ENCODE peak calls at places on chromosomes 6 and 20, in six cellular contexts. One of them, this sample, is unnamed.

GRCh38 chr6:138485005-138485545 is 14.2 kb downstream of the NHSL1 start:
- DNase-seq in mesendoderm: peak
- DNase-seq in thoracic aorta: no peak
- DNase-seq in MCF 10A: no peak
- DNase-seq in dermis blood vessel endothelial cell: no peak
- DNase-seq in left colon: no peak
- DNase-seq in this sample: no peak

GRCh38 chr20:24650091-24650490 is 180.7 kb downstream of the SYNDIG1 start:
- DNase-seq in mesendoderm: no peak
- DNase-seq in thoracic aorta: peak
- DNase-seq in MCF 10A: no peak
- DNase-seq in dermis blood vessel endothelial cell: no peak
- DNase-seq in left colon: no peak
- DNase-seq in this sample: no peak

GRCh38 chr20:36062799-36063198 is 91.7 kb upstream of the EPB41L1 start:
- DNase-seq in mesendoderm: no peak
- DNase-seq in thoracic aorta: no peak
- DNase-seq in MCF 10A: no peak
- DNase-seq in dermis blood vessel endothelial cell: no peak
- DNase-seq in left colon: no peak
- DNase-seq in this sample: no peak

GRCh38 chr20:36209921-36210320 is 26.4 kb upstream of the AAR2 start:
- DNase-seq in mesendoderm: no peak
- DNase-seq in thoracic aorta: no peak
- DNase-seq in MCF 10A: no peak
- DNase-seq in dermis blood vessel endothelial cell: no peak
- DNase-seq in left colon: no peak
- DNase-seq in this sample: no peak

GRCh38 chr6:7153807-7154206 is 46.0 kb downstream of the RREB1 start:
- DNase-seq in mesendoderm: no peak
- DNase-seq in thoracic aorta: no peak
- DNase-seq in MCF 10A: no peak
- DNase-seq in dermis blood vessel endothelial cell: no peak
- DNase-seq in left colon: no peak
- DNase-seq in this sample: peak

GRCh38 chr6:136719280-136720044 is 72.8 kb downstream of the MAP3K5 start:
- DNase-seq in mesendoderm: no peak
- DNase-seq in thoracic aorta: no peak
- DNase-seq in MCF 10A: no peak
- DNase-seq in dermis blood vessel endothelial cell: no peak
- DNase-seq in left colon: no peak
- DNase-seq in this sample: no peak

GRCh38 chr20:17541596-17541995 is 10.4 kb upstream of the BFSP1 start:
- DNase-seq in mesendoderm: no peak
- DNase-seq in thoracic aorta: no peak
- DNase-seq in MCF 10A: no peak
- DNase-seq in dermis blood vessel endothelial cell: no peak
- DNase-seq in left colon: no peak
- DNase-seq in this sample: no peak

GRCh38 chr6:166813461-166813860 is 142.9 kb downstream of the RNASET2 start:
- DNase-seq in mesendoderm: no peak
- DNase-seq in thoracic aorta: no peak
- DNase-seq in MCF 10A: no peak
- DNase-seq in dermis blood vessel endothelial cell: no peak
- DNase-seq in left colon: no peak
- DNase-seq in this sample: no peak

GRCh38 chr6:115000736-115001135 is 657.9 kb upstream of the HS3ST5 start:
- DNase-seq in mesendoderm: no peak
- DNase-seq in thoracic aorta: no peak
- DNase-seq in MCF 10A: no peak
- DNase-seq in dermis blood vessel endothelial cell: no peak
- DNase-seq in left colon: no peak
- DNase-seq in this sample: no peak

GRCh38 chr20:4775322-4776078 is 53.8 kb downstream of the PRND start:
- DNase-seq in mesendoderm: no peak
- DNase-seq in thoracic aorta: no peak
- DNase-seq in MCF 10A: no peak
- DNase-seq in dermis blood vessel endothelial cell: no peak
- DNase-seq in left colon: no peak
- DNase-seq in this sample: no peak

GRCh38 chr6:134145786-134146185 is 93.4 kb upstream of the SLC2A12 start:
- DNase-seq in mesendoderm: peak
- DNase-seq in thoracic aorta: no peak
- DNase-seq in MCF 10A: no peak
- DNase-seq in dermis blood vessel endothelial cell: no peak
- DNase-seq in left colon: no peak
- DNase-seq in this sample: no peak

GRCh38 chr6:90156861-90157260 is 139.8 kb downstream of the BACH2 start:
- DNase-seq in mesendoderm: no peak
- DNase-seq in thoracic aorta: no peak
- DNase-seq in MCF 10A: peak
- DNase-seq in dermis blood vessel endothelial cell: no peak
- DNase-seq in left colon: no peak
- DNase-seq in this sample: no peak

GRCh38 chr6:118724211-118724610 is 72.8 kb upstream of the CEP85L start:
- DNase-seq in mesendoderm: no peak
- DNase-seq in thoracic aorta: no peak
- DNase-seq in MCF 10A: peak
- DNase-seq in dermis blood vessel endothelial cell: no peak
- DNase-seq in left colon: no peak
- DNase-seq in this sample: no peak

GRCh38 chr6:25296980-25297379 is 17.8 kb downstream of the CARMIL1 start:
- DNase-seq in mesendoderm: no peak
- DNase-seq in thoracic aorta: no peak
- DNase-seq in MCF 10A: no peak
- DNase-seq in dermis blood vessel endothelial cell: no peak
- DNase-seq in left colon: no peak
- DNase-seq in this sample: no peak

GRCh38 chr20:61796738-61797137 is 268.9 kb downstream of the TAF4 start:
- DNase-seq in mesendoderm: no peak
- DNase-seq in thoracic aorta: no peak
- DNase-seq in MCF 10A: no peak
- DNase-seq in dermis blood vessel endothelial cell: no peak
- DNase-seq in left colon: no peak
- DNase-seq in this sample: no peak

GRCh38 chr6:166705070-166705469 is 78.0 kb upstream of the RPS6KA2 start:
- DNase-seq in mesendoderm: no peak
- DNase-seq in thoracic aorta: no peak
- DNase-seq in MCF 10A: no peak
- DNase-seq in dermis blood vessel endothelial cell: no peak
- DNase-seq in left colon: no peak
- DNase-seq in this sample: peak

GRCh38 chr20:21719592-21720214 is 14.2 kb downstream of the PAX1 start:
- DNase-seq in mesendoderm: no peak
- DNase-seq in thoracic aorta: no peak
- DNase-seq in MCF 10A: peak
- DNase-seq in dermis blood vessel endothelial cell: peak
- DNase-seq in left colon: no peak
- DNase-seq in this sample: peak

GRCh38 chr6:16236648-16237199 is 1.7 kb upstream of the GMPR start:
- DNase-seq in mesendoderm: no peak
- DNase-seq in thoracic aorta: no peak
- DNase-seq in MCF 10A: peak
- DNase-seq in dermis blood vessel endothelial cell: peak
- DNase-seq in left colon: peak
- DNase-seq in this sample: no peak

GRCh38 chr20:43681991-43682410 is 15.1 kb downstream of the MYBL2 start:
- DNase-seq in mesendoderm: no peak
- DNase-seq in thoracic aorta: no peak
- DNase-seq in MCF 10A: no peak
- DNase-seq in dermis blood vessel endothelial cell: no peak
- DNase-seq in left colon: peak
- DNase-seq in this sample: no peak

GRCh38 chr20:51043811-51044210 is 20.9 kb upstream of the KCNG1 start:
- DNase-seq in mesendoderm: no peak
- DNase-seq in thoracic aorta: no peak
- DNase-seq in MCF 10A: no peak
- DNase-seq in dermis blood vessel endothelial cell: no peak
- DNase-seq in left colon: no peak
- DNase-seq in this sample: no peak

GRCh38 chr6:149335924-149336323 is 18.4 kb downstream of the TAB2 start:
- DNase-seq in mesendoderm: no peak
- DNase-seq in thoracic aorta: no peak
- DNase-seq in MCF 10A: peak
- DNase-seq in dermis blood vessel endothelial cell: peak
- DNase-seq in left colon: no peak
- DNase-seq in this sample: no peak

GRCh38 chr20:35329435-35330139 is 37.4 kb upstream of the FAM83C start:
- DNase-seq in mesendoderm: peak
- DNase-seq in thoracic aorta: no peak
- DNase-seq in MCF 10A: peak
- DNase-seq in dermis blood vessel endothelial cell: peak
- DNase-seq in left colon: peak
- DNase-seq in this sample: peak

GRCh38 chr6:166542580-166542912 is 43.9 kb downstream of the RAMACL start:
- DNase-seq in mesendoderm: peak
- DNase-seq in thoracic aorta: no peak
- DNase-seq in MCF 10A: peak
- DNase-seq in dermis blood vessel endothelial cell: peak
- DNase-seq in left colon: peak
- DNase-seq in this sample: peak

GRCh38 chr20:61662946-61663460 is 402.7 kb downstream of the TAF4 start:
- DNase-seq in mesendoderm: no peak
- DNase-seq in thoracic aorta: no peak
- DNase-seq in MCF 10A: no peak
- DNase-seq in dermis blood vessel endothelial cell: no peak
- DNase-seq in left colon: no peak
- DNase-seq in this sample: no peak

GRCh38 chr6:14518515-14519217 is 401.1 kb downstream of the CD83 start:
- DNase-seq in mesendoderm: no peak
- DNase-seq in thoracic aorta: no peak
- DNase-seq in MCF 10A: no peak
- DNase-seq in dermis blood vessel endothelial cell: no peak
- DNase-seq in left colon: no peak
- DNase-seq in this sample: no peak

GRCh38 chr6:5507056-5507722 is 245.9 kb downstream of the FARS2 start:
- DNase-seq in mesendoderm: no peak
- DNase-seq in thoracic aorta: no peak
- DNase-seq in MCF 10A: no peak
- DNase-seq in dermis blood vessel endothelial cell: no peak
- DNase-seq in left colon: no peak
- DNase-seq in this sample: no peak

GRCh38 chr20:21396921-21397340 is 395 bp downstream of the NKX2-4 start:
- DNase-seq in mesendoderm: no peak
- DNase-seq in thoracic aorta: no peak
- DNase-seq in MCF 10A: no peak
- DNase-seq in dermis blood vessel endothelial cell: no peak
- DNase-seq in left colon: no peak
- DNase-seq in this sample: peak

GRCh38 chr6:54717849-54718455 is 128.6 kb upstream of the FAM83B start:
- DNase-seq in mesendoderm: peak
- DNase-seq in thoracic aorta: no peak
- DNase-seq in MCF 10A: peak
- DNase-seq in dermis blood vessel endothelial cell: peak
- DNase-seq in left colon: peak
- DNase-seq in this sample: peak

GRCh38 chr6:77292564-77293546 is 170.4 kb downstream of the HTR1B start:
- DNase-seq in mesendoderm: peak
- DNase-seq in thoracic aorta: no peak
- DNase-seq in MCF 10A: peak
- DNase-seq in dermis blood vessel endothelial cell: peak
- DNase-seq in left colon: no peak
- DNase-seq in this sample: no peak

GRCh38 chr6:163705923-163706322 is 291.4 kb downstream of the QKI start:
- DNase-seq in mesendoderm: no peak
- DNase-seq in thoracic aorta: no peak
- DNase-seq in MCF 10A: no peak
- DNase-seq in dermis blood vessel endothelial cell: no peak
- DNase-seq in left colon: no peak
- DNase-seq in this sample: no peak

GRCh38 chr6:68077661-68078060 is 557.4 kb upstream of the ADGRB3 start:
- DNase-seq in mesendoderm: no peak
- DNase-seq in thoracic aorta: no peak
- DNase-seq in MCF 10A: no peak
- DNase-seq in dermis blood vessel endothelial cell: no peak
- DNase-seq in left colon: no peak
- DNase-seq in this sample: no peak

GRCh38 chr20:47040506-47041125 is 146.0 kb downstream of the EYA2 start:
- DNase-seq in mesendoderm: no peak
- DNase-seq in thoracic aorta: no peak
- DNase-seq in MCF 10A: no peak
- DNase-seq in dermis blood vessel endothelial cell: no peak
- DNase-seq in left colon: no peak
- DNase-seq in this sample: peak